ENCODE peak calls at places on chromosomes 1 and 21, in five cellular contexts. One of them, this sample, is unnamed.

GRCh38 chr1:34088001-34088400 is 77.0 kb downstream of the CSMD2 start:
- DNase-seq in HCT116: no peak
- DNase-seq in lower leg skin: no peak
- DNase-seq in A549: no peak
- DNase-seq in tibial nerve: no peak
- DNase-seq in this sample: no peak

GRCh38 chr21:46153259-46154154 is 1.9 kb downstream of the FTCD start:
- DNase-seq in lower leg skin: no peak
- DNase-seq in tibial nerve: peak; percentile 14
- DNase-seq in A549: peak; percentile 43
- DNase-seq in HCT116: no peak
- DNase-seq in this sample: peak; percentile 86

GRCh38 chr1:72285074-72285425 is 2.7 kb upstream of the NEGR1 start:
- DNase-seq in HCT116: no peak
- DNase-seq in lower leg skin: peak; percentile 33
- DNase-seq in A549: no peak
- DNase-seq in tibial nerve: no peak
- DNase-seq in this sample: no peak

GRCh38 chr21:44949161-44950015 is 9.6 kb downstream of the SLX9 start:
- DNase-seq in A549: peak; percentile 70
- DNase-seq in HCT116: peak; percentile 42
- DNase-seq in lower leg skin: peak; percentile 81
- DNase-seq in tibial nerve: peak; percentile 83
- DNase-seq in this sample: peak; percentile 56

GRCh38 chr1:25707280-25708016 is 90.9 kb downstream of the MAN1C1 start:
- DNase-seq in HCT116: no peak
- DNase-seq in tibial nerve: no peak
- DNase-seq in A549: no peak
- DNase-seq in lower leg skin: no peak
- DNase-seq in this sample: no peak

GRCh38 chr1:106912146-106912545 is 144.3 kb upstream of the PRMT6 start:
- DNase-seq in HCT116: no peak
- DNase-seq in A549: no peak
- DNase-seq in lower leg skin: no peak
- DNase-seq in tibial nerve: no peak
- DNase-seq in this sample: no peak

GRCh38 chr1:100539836-100540536 is 2.0 kb downstream of the GPR88 start:
- DNase-seq in HCT116: no peak
- DNase-seq in tibial nerve: no peak
- DNase-seq in lower leg skin: no peak
- DNase-seq in A549: no peak
- DNase-seq in this sample: peak; percentile 56

GRCh38 chr21:32597205-32597604 is 11.9 kb upstream of the TCP10L start:
- DNase-seq in HCT116: peak; percentile 77
- DNase-seq in lower leg skin: no peak
- DNase-seq in A549: peak; percentile 12
- DNase-seq in tibial nerve: no peak
- DNase-seq in this sample: no peak

GRCh38 chr1:98661544-98662353 is at the start of gene SNX7:
- DNase-seq in HCT116: peak; percentile 32
- DNase-seq in tibial nerve: peak; percentile 61
- DNase-seq in lower leg skin: peak; percentile 65
- DNase-seq in A549: peak; percentile 59
- DNase-seq in this sample: no peak

GRCh38 chr1:111551623-111552470 is 48.4 kb upstream of the ADORA3 start:
- DNase-seq in HCT116: no peak
- DNase-seq in tibial nerve: no peak
- DNase-seq in A549: no peak
- DNase-seq in lower leg skin: no peak
- DNase-seq in this sample: peak; percentile 74

GRCh38 chr1:169958987-169959386 is 65.3 kb upstream of the SCYL3 start:
- DNase-seq in tibial nerve: no peak
- DNase-seq in A549: no peak
- DNase-seq in HCT116: no peak
- DNase-seq in lower leg skin: no peak
- DNase-seq in this sample: no peak

GRCh38 chr21:46498335-46499050 is 39.8 kb downstream of the DIP2A start:
- DNase-seq in A549: no peak
- DNase-seq in HCT116: peak; percentile 29
- DNase-seq in tibial nerve: no peak
- DNase-seq in lower leg skin: no peak
- DNase-seq in this sample: no peak

GRCh38 chr1:176896216-176896615 is 268.3 kb downstream of the ASTN1 start:
- DNase-seq in HCT116: no peak
- DNase-seq in lower leg skin: no peak
- DNase-seq in A549: no peak
- DNase-seq in tibial nerve: no peak
- DNase-seq in this sample: no peak

GRCh38 chr1:220748091-220748934 is at the start of gene MTARC2:
- DNase-seq in A549: peak; percentile 75
- DNase-seq in tibial nerve: peak; percentile 46
- DNase-seq in HCT116: peak; percentile 66
- DNase-seq in lower leg skin: peak; percentile 63
- DNase-seq in this sample: peak; percentile 67

GRCh38 chr21:26148071-26148470 is 22.5 kb downstream of the APP start:
- DNase-seq in HCT116: no peak
- DNase-seq in tibial nerve: no peak
- DNase-seq in A549: peak; percentile 3
- DNase-seq in lower leg skin: no peak
- DNase-seq in this sample: no peak

GRCh38 chr1:208164609-208165008 is 79.6 kb downstream of the PLXNA2 start:
- DNase-seq in A549: no peak
- DNase-seq in lower leg skin: no peak
- DNase-seq in HCT116: no peak
- DNase-seq in tibial nerve: no peak
- DNase-seq in this sample: peak; percentile 60

GRCh38 chr1:9529190-9529589 is 10.1 kb upstream of the SLC25A33 start:
- DNase-seq in tibial nerve: no peak
- DNase-seq in lower leg skin: no peak
- DNase-seq in HCT116: no peak
- DNase-seq in A549: no peak
- DNase-seq in this sample: no peak

GRCh38 chr1:225462714-225463574 is 35.1 kb upstream of the LBR start:
- DNase-seq in A549: no peak
- DNase-seq in HCT116: no peak
- DNase-seq in lower leg skin: no peak
- DNase-seq in tibial nerve: no peak
- DNase-seq in this sample: no peak

GRCh38 chr1:160357286-160358002 is 9.4 kb upstream of the NHLH1 start:
- DNase-seq in HCT116: no peak
- DNase-seq in A549: no peak
- DNase-seq in lower leg skin: no peak
- DNase-seq in tibial nerve: no peak
- DNase-seq in this sample: no peak

GRCh38 chr1:165364432-165365133 is 8.1 kb upstream of the LMX1A start:
- DNase-seq in tibial nerve: peak; percentile 41
- DNase-seq in lower leg skin: peak; percentile 81
- DNase-seq in HCT116: peak; percentile 45
- DNase-seq in A549: no peak
- DNase-seq in this sample: no peak

GRCh38 chr1:192610114-192610958 is 25.6 kb upstream of the RGS13 start:
- DNase-seq in lower leg skin: no peak
- DNase-seq in A549: peak; percentile 29
- DNase-seq in HCT116: peak; percentile 15
- DNase-seq in tibial nerve: no peak
- DNase-seq in this sample: peak; percentile 57

GRCh38 chr1:153178922-153179321 is 24.3 kb upstream of the LELP1 start:
- DNase-seq in lower leg skin: no peak
- DNase-seq in tibial nerve: no peak
- DNase-seq in A549: no peak
- DNase-seq in HCT116: no peak
- DNase-seq in this sample: no peak

GRCh38 chr1:92882817-92883216 is 51.0 kb downstream of the RPL5 start:
- DNase-seq in A549: no peak
- DNase-seq in lower leg skin: no peak
- DNase-seq in tibial nerve: no peak
- DNase-seq in HCT116: no peak
- DNase-seq in this sample: no peak

GRCh38 chr1:192729500-192729899 is 79.3 kb upstream of the RGS2 start:
- DNase-seq in A549: no peak
- DNase-seq in tibial nerve: no peak
- DNase-seq in lower leg skin: no peak
- DNase-seq in HCT116: no peak
- DNase-seq in this sample: no peak

GRCh38 chr1:20735581-20736111 is 3.1 kb upstream of the SH2D5 start:
- DNase-seq in lower leg skin: no peak
- DNase-seq in tibial nerve: no peak
- DNase-seq in HCT116: no peak
- DNase-seq in A549: no peak
- DNase-seq in this sample: no peak

GRCh38 chr1:205326812-205327466 is 5.4 kb upstream of the NUAK2 start:
- DNase-seq in HCT116: no peak
- DNase-seq in A549: no peak
- DNase-seq in tibial nerve: no peak
- DNase-seq in lower leg skin: no peak
- DNase-seq in this sample: no peak

GRCh38 chr1:205325334-205325884 is 3.9 kb upstream of the NUAK2 start:
- DNase-seq in tibial nerve: no peak
- DNase-seq in A549: peak; percentile 87
- DNase-seq in HCT116: peak; percentile 63
- DNase-seq in lower leg skin: peak; percentile 71
- DNase-seq in this sample: peak; percentile 40

GRCh38 chr1:205323794-205324193 is 2.2 kb upstream of the NUAK2 start:
- DNase-seq in A549: no peak
- DNase-seq in HCT116: no peak
- DNase-seq in lower leg skin: no peak
- DNase-seq in tibial nerve: no peak
- DNase-seq in this sample: no peak

GRCh38 chr1:205321959-205322283 is 376 bp upstream of the NUAK2 start:
- DNase-seq in lower leg skin: no peak
- DNase-seq in A549: no peak
- DNase-seq in HCT116: no peak
- DNase-seq in tibial nerve: no peak
- DNase-seq in this sample: no peak

DNA sequence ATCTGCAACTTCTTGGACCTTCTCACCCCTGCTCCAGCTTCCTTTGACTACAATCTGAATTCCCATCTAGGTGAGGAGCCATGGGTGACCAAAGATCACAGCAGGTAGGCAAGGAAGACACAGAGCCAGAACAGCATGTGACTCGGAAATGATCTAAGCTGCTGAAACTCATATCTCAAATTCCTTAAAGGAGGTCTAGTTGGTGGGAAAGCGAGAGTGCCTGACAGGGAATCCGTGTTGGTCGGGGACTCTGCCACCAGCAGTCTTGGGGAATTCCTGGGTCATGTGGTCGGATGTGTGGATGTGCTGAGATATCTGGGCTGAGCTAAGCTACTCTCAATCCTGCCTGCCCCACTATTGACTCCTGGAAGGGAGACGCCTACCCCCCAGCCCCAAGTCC is 3.2 kb upstream of the NUAK2 start:
- DNase-seq in HCT116: no peak
- DNase-seq in A549: no peak
- DNase-seq in tibial nerve: no peak
- DNase-seq in lower leg skin: no peak
- DNase-seq in this sample: no peak
- TF ChIP-seq POLR2A in HCT116: no peak
- TF ChIP-seq POLR2A in A549: no peak
- TF ChIP-seq POLR2A in tibial nerve: no peak
- TF ChIP-seq POLR2A in lower leg skin: no peak
- TF ChIP-seq POLR2A in this sample: no peak

GRCh38 chr1:27321813-27322568 is at the start of gene TMEM222:
- DNase-seq in HCT116: peak; percentile 92
- DNase-seq in tibial nerve: peak; percentile 91
- DNase-seq in lower leg skin: peak; percentile 95
- DNase-seq in A549: peak; percentile 95
- DNase-seq in this sample: peak; percentile 98
- TF ChIP-seq POLR2A in HCT116: peak; percentile 69
- TF ChIP-seq POLR2A in tibial nerve: peak; percentile 26
- TF ChIP-seq POLR2A in lower leg skin: no peak
- TF ChIP-seq POLR2A in A549: peak; percentile 58
- TF ChIP-seq POLR2A in this sample: peak; percentile 90

GRCh38 chr1:215878843-215879242 is 311.7 kb downstream of the KCTD3 start:
- DNase-seq in tibial nerve: no peak
- DNase-seq in lower leg skin: no peak
- DNase-seq in A549: no peak
- DNase-seq in HCT116: no peak
- DNase-seq in this sample: no peak
- TF ChIP-seq POLR2A in tibial nerve: no peak
- TF ChIP-seq POLR2A in lower leg skin: no peak
- TF ChIP-seq POLR2A in A549: no peak
- TF ChIP-seq POLR2A in HCT116: no peak
- TF ChIP-seq POLR2A in this sample: no peak

GRCh38 chr1:201605385-201605747 is 66.4 kb downstream of the NAV1 start:
- DNase-seq in HCT116: no peak
- DNase-seq in tibial nerve: no peak
- DNase-seq in lower leg skin: no peak
- DNase-seq in A549: no peak
- DNase-seq in this sample: no peak

GRCh38 chr1:201602413-201603265 is 63.7 kb downstream of the NAV1 start:
- DNase-seq in tibial nerve: no peak
- DNase-seq in HCT116: no peak
- DNase-seq in lower leg skin: no peak
- DNase-seq in A549: peak; percentile 64
- DNase-seq in this sample: no peak

GRCh38 chr1:201606581-201606980 is 67.7 kb downstream of the NAV1 start:
- DNase-seq in A549: no peak
- DNase-seq in HCT116: no peak
- DNase-seq in tibial nerve: no peak
- DNase-seq in lower leg skin: no peak
- DNase-seq in this sample: no peak

GRCh38 chr1:201606096-201606495 is 67.2 kb downstream of the NAV1 start:
- DNase-seq in lower leg skin: no peak
- DNase-seq in A549: no peak
- DNase-seq in HCT116: no peak
- DNase-seq in tibial nerve: no peak
- DNase-seq in this sample: no peak

GRCh38 chr1:201603613-201604232 is 64.8 kb downstream of the NAV1 start:
- DNase-seq in tibial nerve: no peak
- DNase-seq in HCT116: no peak
- DNase-seq in A549: no peak
- DNase-seq in lower leg skin: no peak
- DNase-seq in this sample: no peak
- TF ChIP-seq POLR2A in tibial nerve: no peak
- TF ChIP-seq POLR2A in HCT116: no peak
- TF ChIP-seq POLR2A in A549: no peak
- TF ChIP-seq POLR2A in lower leg skin: no peak
- TF ChIP-seq POLR2A in this sample: no peak